ENCODE peak calls at places on chromosomes 12 and 14, in five cellular contexts. V, Y, S, Q and X are unnamed samples.
A peak's percentile ranks its signal among the peaks of the same experiment; 100 is the strongest.

GRCh38 chr12:45259732-45260480 is 44.0 kb downstream of the ANO6 start:
- DNase-seq in V (peak; percentile 91), Q (no peak), S (no peak), Y (no peak), X (no peak)

GRCh38 chr14:61752626-61753025 is 9.6 kb upstream of the SNAPC1 start:
- DNase-seq in S (no peak), Q (peak; percentile 60), V (no peak), Y (no peak), X (no peak)

GRCh38 chr14:72699852-72700257 is 194.0 kb downstream of the DPF3 start:
- DNase-seq in V (no peak), Q (no peak), S (no peak), Y (no peak), X (no peak)

GRCh38 chr12:91355150-91356006 is 172.8 kb upstream of the DCN start:
- DNase-seq in Y (peak; percentile 60), Q (peak; percentile 3), V (peak; percentile 47), S (peak; percentile 58), X (peak; percentile 64)

GRCh38 chr12:53827306-53827705 is 75.5 kb upstream of the CISTR start:
- DNase-seq in V (peak; percentile 24), Y (no peak), S (no peak), Q (no peak), X (no peak)

GRCh38 chr12:57477710-57478681 is 1.7 kb downstream of the ARHGAP9 start:
- DNase-seq in Y (no peak), Q (peak; percentile 41), S (no peak), V (no peak), X (no peak)

GRCh38 chr12:74431821-74432220 is 105.8 kb upstream of the ATXN7L3B start:
- DNase-seq in Q (no peak), V (no peak), Y (no peak), S (no peak), X (no peak)

GRCh38 chr12:91924827-91925226 is 220.8 kb downstream of the BTG1 start:
- DNase-seq in Q (no peak), Y (no peak), S (no peak), V (no peak), X (no peak)

GRCh38 chr12:71216725-71217579 is 59.2 kb upstream of the TSPAN8 start:
- DNase-seq in Y (no peak), V (peak; percentile 28), Q (no peak), S (no peak), X (peak; percentile 42)

DNA sequence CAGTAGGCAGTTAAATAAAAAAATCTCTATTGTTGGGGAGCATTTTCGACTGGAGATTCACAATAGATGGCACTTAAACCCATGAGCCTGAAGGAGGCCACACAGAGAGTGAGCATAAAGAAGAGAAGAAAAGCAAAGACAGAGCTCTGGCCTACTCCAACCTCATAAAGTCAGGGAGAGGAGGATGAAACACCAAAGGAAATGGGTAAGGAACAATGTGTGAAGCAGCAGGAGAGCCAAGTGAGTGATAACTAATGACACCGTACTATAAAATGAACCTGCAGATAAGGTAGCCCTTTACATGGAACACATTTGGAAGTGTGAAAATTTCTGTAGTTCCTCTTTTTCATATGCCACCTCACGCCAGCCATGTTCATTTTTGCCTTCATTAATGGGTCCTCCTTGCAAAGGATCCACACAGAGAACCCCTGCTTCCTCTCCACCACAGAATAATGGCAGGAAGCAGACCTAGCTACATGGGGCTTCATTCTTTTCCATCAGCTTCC is 150.0 kb upstream of the SYT10 start:
- DNase-seq in S (no peak), Y (peak; percentile 22), V (no peak), Q (no peak), X (no peak)
- TF ChIP-seq SUZ12 in S (no peak), Y (no peak), V (no peak), Q (no peak), X (no peak)

DNA sequence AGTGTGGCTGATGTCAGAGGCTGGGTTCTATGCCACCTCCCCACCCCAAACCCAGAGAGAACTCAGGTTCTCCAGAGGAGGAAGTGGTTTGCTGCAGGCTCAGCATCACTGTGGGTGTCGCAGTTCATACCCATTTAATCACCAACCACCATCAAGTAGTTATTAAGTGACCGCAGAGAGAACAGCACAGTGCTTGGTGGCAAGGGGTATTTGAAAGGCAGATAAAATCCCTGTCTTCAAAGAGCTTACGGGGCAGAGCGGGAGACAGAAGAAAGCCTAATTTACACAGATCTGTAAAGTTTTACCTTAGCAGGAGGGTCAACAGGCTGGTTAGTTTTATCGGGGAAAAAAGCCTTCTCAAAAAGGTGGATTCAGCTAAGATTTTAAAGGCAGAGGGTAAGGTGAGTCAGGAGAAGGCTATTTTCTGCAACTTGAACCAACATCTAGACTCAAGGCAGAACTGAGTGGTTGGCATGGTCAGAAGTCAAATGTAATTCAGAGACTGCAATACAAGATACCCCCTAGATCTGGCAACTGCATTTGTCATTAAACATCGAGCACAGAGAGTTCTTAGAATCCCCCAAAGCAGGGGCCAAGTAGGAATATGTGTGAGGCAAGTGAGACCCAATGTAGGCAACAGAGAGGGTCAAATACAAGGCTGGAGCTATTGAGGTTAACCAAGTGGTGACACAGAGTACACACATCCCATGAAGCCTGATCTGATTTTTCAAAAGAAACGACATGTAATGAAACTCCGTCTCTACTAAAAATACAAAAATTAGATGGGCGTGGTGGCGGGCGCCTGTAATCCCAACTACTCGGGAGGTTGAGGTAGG is 13.2 kb downstream of the PXN start:
- DNase-seq in S (no peak), Y (no peak), Q (no peak), V (no peak), X (no peak)
- TF ChIP-seq SUZ12 in S (no peak), Y (no peak), Q (no peak), V (no peak), X (no peak)

DNA sequence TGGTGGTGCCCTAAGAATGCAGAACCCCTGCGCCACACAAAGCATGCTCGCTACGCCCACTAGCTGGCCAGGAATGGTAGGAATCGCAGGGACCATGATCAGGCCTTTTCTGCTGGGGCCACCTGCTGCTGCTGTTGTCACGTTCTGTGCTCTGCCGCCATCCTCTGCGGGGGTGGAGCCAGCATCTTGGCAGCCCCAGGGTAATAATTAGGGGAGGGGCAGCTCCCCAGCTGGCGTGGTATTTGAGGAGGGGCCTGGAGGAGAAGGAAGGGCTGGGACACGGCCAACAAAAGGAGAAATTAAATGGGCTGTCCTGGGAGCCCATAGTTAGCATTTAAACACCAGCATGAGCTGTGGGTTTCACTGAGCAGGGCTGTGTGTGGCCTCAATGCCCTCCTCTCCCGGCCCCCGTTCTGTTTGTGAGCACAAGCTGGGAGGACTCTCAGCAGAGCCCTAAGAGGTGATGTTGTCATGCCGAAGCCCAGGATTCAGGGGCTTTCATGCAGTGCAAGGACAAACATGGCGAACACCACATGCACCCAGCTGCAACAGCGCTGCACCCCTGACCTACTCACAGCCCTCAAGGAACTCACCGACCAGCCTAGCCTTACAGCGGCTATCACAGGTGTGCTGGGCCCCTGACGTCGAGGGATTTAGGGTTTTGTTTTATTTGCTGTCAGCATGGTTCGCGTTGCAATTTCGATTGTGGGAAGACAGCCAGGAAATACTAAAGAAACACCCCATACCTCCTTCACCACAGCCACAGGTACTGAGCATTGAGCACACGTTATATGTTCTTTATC is 324.3 kb downstream of the CACNA1C start:
- DNase-seq in V (no peak), Q (no peak), S (peak; percentile 64), Y (peak; percentile 97), X (no peak)
- TF ChIP-seq SUZ12 in V (no peak), Q (no peak), S (no peak), Y (no peak), X (no peak)

DNA sequence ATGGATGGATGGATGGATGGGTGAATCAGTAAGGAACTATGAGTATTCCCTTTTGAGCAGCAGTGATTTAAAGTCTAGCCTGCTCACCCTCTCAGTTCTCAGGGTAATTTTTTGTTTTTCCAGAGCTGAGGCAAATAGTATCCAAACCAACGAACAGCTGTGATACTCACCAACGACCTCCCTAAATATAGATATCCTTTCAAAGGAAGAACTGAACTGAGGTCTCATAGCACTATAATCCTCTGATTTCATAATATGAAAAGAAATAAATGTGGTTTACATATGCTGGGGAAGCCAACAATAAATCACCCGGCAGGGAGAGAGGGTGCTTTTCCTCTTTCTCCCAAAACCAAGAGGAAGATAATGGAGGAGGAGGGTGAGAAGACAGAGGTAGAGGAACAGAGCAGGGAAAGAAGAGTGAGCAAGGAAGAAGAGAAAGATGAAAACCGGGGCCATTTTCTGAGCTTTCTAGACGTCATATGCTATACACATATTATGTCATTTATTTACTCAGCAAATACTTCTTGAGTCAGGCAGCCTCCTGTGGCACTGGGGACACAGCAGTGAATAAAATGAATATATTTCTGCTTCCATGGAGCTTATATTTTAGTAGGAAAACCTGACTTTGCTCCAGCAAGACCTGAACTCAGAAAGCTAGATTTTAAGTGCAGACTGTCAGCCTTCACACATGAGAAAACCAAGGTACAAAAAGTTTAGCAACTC is 710.7 kb upstream of the TBX3 start:
- DNase-seq in Y (no peak), Q (no peak), S (no peak), V (peak; percentile 46), X (no peak)
- TF ChIP-seq SUZ12 in Y (no peak), Q (no peak), S (no peak), V (no peak), X (no peak)

DNA sequence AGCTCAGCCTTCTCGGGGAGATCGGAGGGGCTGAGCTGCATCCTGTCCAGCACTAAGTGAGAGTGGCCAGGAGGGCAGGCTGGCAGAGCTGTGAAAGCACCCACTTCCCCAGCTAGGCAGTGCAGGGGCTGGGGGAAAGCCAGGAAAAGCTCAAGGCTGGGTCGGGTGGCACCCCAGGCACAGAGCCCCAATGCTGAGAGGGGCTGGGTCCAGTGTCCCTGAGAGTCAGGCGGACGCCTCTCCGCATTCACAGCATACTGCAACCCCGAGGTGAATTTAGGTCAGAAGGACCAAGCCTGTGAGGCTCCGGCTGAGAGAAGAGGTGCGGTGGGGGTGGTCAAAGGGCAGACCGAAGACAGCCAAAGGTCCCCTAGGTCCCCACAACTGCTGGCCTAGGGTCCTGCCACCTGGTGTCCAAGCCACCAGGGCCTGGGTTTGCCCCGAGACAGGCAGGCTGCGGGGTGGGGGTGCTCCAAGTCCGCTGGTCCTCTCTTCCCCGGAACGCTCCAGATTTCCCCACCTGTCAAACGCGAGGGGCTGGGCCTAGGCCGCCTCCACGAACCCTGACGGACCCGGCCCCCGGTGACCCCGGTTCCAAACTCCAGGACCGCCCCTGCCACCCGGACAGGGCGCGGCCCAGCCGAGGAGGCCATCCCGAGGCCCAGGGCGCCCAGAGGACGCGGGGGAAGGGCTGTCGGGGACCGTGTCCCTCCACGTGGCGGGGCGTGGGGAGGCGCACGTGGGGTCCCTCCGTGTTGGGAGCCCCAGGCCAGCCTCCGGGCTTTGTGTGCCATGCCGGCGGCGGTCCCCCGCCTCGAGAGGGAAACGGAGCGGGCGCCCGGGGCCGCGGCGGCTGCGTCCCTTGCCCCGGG is 527 bp downstream of the CAMKK2 start:
- DNase-seq in Q (no peak), V (peak; percentile 27), Y (no peak), S (peak; percentile 65), X (peak; percentile 21)
- TF ChIP-seq SUZ12 in Q (no peak), V (no peak), Y (no peak), S (no peak), X (no peak)

DNA sequence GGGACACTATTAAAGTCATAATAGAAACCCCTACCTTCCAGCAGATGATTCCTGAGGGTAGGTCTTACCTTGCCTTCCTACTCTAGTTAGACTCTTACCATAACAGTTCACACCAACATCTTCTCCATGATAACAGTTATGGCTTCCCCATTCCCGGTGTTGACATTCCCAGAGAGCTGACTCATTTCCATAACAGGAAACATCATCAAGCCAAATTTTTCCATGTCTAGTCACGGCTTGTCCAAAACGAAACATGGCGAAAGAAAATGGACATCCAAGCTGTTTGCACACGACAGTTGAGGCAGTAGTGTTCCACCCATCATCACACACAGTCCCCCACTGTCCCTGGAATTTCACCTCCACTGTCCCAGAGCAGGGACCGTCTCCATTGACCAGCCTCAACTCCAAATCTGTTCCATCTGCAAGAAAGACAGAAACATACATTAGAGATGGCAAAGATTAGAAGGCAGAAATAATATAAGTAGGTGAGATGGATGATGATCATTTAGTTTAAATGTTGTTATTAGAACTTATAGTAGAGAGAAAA is 10.6 kb downstream of the CD163L1 start:
- DNase-seq in Q (no peak), V (peak; percentile 21), S (no peak), Y (no peak), X (no peak)
- TF ChIP-seq SUZ12 in Q (no peak), V (no peak), S (no peak), Y (no peak), X (no peak)